ENCODE peak calls at places on chromosomes 2 and 18, in ten cellular contexts. W is RWPE1, L is HFFc6, M is GM12864, O is K562, K is choroid plexus epithelial cell, I is endothelial cell of umbilical vein, B is tibial artery, T is glutamatergic neuron, S is adrenal gland. Q is an unnamed sample.

GRCh38 chr18:6476201-6476600 is 61.5 kb upstream of the L3MBTL4 start:
- DNase-seq in T (no peak), K (no peak), S (no peak), L (no peak), M (no peak), B (no peak), I (no peak), O (no peak), W (no peak), Q (no peak)

GRCh38 chr2:152062130-152063091 is 36.4 kb downstream of the CACNB4 start:
- DNase-seq in S (no peak), L (peak), B (peak), W (peak), I (no peak), M (no peak), K (peak), O (no peak), T (no peak), Q (peak)

GRCh38 chr2:201158111-201158929 is 24.6 kb upstream of the CASP10 start:
- DNase-seq in I (peak), S (peak), B (peak), T (peak), L (peak), M (peak), O (peak), K (peak), W (peak), Q (peak)

GRCh38 chr18:21306368-21306767 is 64.3 kb downstream of the GREB1L start:
- DNase-seq in K (no peak), B (no peak), I (no peak), W (no peak), T (no peak), L (no peak), O (no peak), M (no peak), S (no peak), Q (peak)

GRCh38 chr2:136135924-136136906 is 18.3 kb upstream of the CXCR4 start:
- DNase-seq in S (peak), K (no peak), L (no peak), I (no peak), B (no peak), M (no peak), O (no peak), T (no peak), W (no peak), Q (no peak)

GRCh38 chr2:213834331-213834730 is 550.1 kb downstream of the SPAG16 start:
- DNase-seq in B (no peak), W (peak), K (peak), L (peak), S (no peak), M (no peak), O (no peak), I (peak), T (no peak), Q (peak)

GRCh38 chr18:74465775-74466174 is 8.7 kb upstream of the DIPK1C start:
- DNase-seq in B (no peak), O (no peak), T (no peak), K (no peak), W (no peak), S (no peak), I (no peak), M (no peak), L (no peak), Q (no peak)

GRCh38 chr2:102294802-102295489 is 16.4 kb upstream of the IL1RL1 start:
- DNase-seq in W (peak), I (peak), L (peak), S (no peak), O (no peak), K (peak), T (no peak), B (no peak), M (no peak), Q (peak)

GRCh38 chr2:63737085-63737701 is 104.5 kb upstream of the UGP2 start:
- DNase-seq in S (peak), B (no peak), M (no peak), W (peak), K (no peak), L (no peak), I (peak), T (no peak), O (no peak), Q (no peak)

GRCh38 chr2:206693399-206694137 is 24.6 kb downstream of the DYTN start:
- DNase-seq in M (peak), L (peak), B (no peak), T (no peak), K (peak), I (peak), S (no peak), O (peak), W (peak), Q (peak)

GRCh38 chr2:17422066-17422465 is 96.2 kb downstream of the RAD51AP2 start:
- DNase-seq in W (no peak), O (no peak), T (no peak), K (no peak), L (no peak), S (no peak), I (no peak), B (no peak), M (no peak), Q (no peak)

GRCh38 chr18:76927216-76927725 is 104.9 kb downstream of the ZNF236 start:
- DNase-seq in O (no peak), M (no peak), W (no peak), K (peak), B (no peak), L (no peak), S (no peak), T (no peak), I (no peak), Q (no peak)

GRCh38 chr2:48270209-48270608 is 259.7 kb upstream of the STON1 start:
- DNase-seq in I (no peak), T (no peak), O (no peak), K (no peak), L (no peak), M (no peak), W (no peak), S (no peak), B (no peak), Q (no peak)

GRCh38 chr2:224449212-224450147 is 47.6 kb upstream of the FAM124B start:
- DNase-seq in W (peak), M (no peak), B (no peak), L (no peak), O (no peak), I (peak), K (peak), S (no peak), T (no peak), Q (peak)

GRCh38 chr2:209240204-209240603 is 183.6 kb upstream of the MAP2 start:
- DNase-seq in I (no peak), L (no peak), S (no peak), O (no peak), T (no peak), M (no peak), B (no peak), K (no peak), W (no peak), Q (no peak)

GRCh38 chr2:64626963-64627760 is 26.6 kb downstream of the SERTAD2 start:
- DNase-seq in I (peak), B (no peak), K (no peak), L (no peak), S (peak), M (no peak), T (peak), W (no peak), O (no peak), Q (no peak)

GRCh38 chr2:135066710-135067109 is 14.6 kb downstream of the RAB3GAP1 start:
- DNase-seq in L (peak), B (no peak), O (no peak), S (no peak), K (peak), I (no peak), T (no peak), M (no peak), W (no peak), Q (peak)

GRCh38 chr2:236728916-236729670 is 159.5 kb downstream of the ACKR3 start:
- DNase-seq in W (no peak), S (no peak), B (peak), L (no peak), I (no peak), K (no peak), T (peak), M (no peak), O (no peak), Q (no peak)

GRCh38 chr2:6865346-6866238 is at the start of gene CMPK2:
- DNase-seq in M (no peak), W (peak), K (peak), T (peak), L (no peak), S (peak), I (peak), B (peak), O (peak), Q (peak)
- TF ChIP-seq CTCF in M (peak), W (peak), K (no peak), T (peak), L (no peak), S (peak), I (no peak), B (no peak), O (peak), Q (no peak)

GRCh38 chr2:184125867-184126266 is 472.5 kb upstream of the ZNF804A start:
- DNase-seq in S (no peak), W (no peak), T (no peak), M (no peak), I (no peak), K (peak), L (no peak), O (no peak), B (no peak), Q (no peak)
- TF ChIP-seq CTCF in S (no peak), W (no peak), T (no peak), M (peak), I (no peak), K (no peak), L (no peak), O (no peak), B (no peak), Q (no peak)

GRCh38 chr2:198657520-198658121 is 800.1 kb downstream of the SATB2 start:
- DNase-seq in O (no peak), S (no peak), W (peak), I (peak), M (no peak), B (no peak), K (peak), T (peak), L (no peak), Q (peak)
- TF ChIP-seq CTCF in O (no peak), S (peak), W (peak), I (no peak), M (peak), B (no peak), K (peak), T (peak), L (peak), Q (peak)

DNA sequence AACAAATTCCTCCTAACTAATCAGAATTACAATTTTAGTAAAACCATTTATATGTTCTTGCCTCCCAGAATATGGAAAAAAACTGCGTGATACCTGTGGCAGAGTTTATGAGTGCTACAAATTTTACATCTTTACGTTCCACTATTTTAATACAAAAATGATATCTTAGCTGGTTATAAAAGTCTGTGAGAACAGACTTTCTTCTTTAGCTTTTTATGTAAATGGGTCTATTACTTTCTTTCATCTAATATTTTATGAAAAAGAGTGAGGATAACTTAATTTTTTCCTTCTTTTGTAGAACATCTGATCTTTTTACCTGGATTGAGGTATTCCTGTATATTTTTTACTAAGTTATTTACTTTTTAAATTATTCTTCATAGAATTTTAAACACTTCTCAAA is 22.1 kb upstream of the REG3A start:
- DNase-seq in I (no peak), S (no peak), T (no peak), K (no peak), W (no peak), O (no peak), B (no peak), L (no peak), M (no peak), Q (no peak)
- TF ChIP-seq CTCF in I (no peak), S (no peak), T (no peak), K (no peak), W (no peak), O (no peak), B (no peak), L (no peak), M (no peak), Q (no peak)

GRCh38 chr2:99154643-99155536 is at the start of the genes LIPT1 and TSGA10:
- DNase-seq in L (peak), O (peak), B (peak), I (peak), M (peak), W (peak), T (peak), K (peak), S (peak), Q (peak)
- TF ChIP-seq CTCF in L (peak), O (peak), B (no peak), I (no peak), M (peak), W (no peak), T (no peak), K (peak), S (no peak), Q (peak)

GRCh38 chr2:290090-290722 is 2.3 kb upstream of the ALKAL2 start:
- DNase-seq in L (peak), K (peak), T (peak), M (no peak), S (peak), I (peak), O (peak), B (peak), W (peak), Q (peak)
- TF ChIP-seq CTCF in L (peak), K (peak), T (peak), M (peak), S (peak), I (peak), O (peak), B (peak), W (peak), Q (peak)

DNA sequence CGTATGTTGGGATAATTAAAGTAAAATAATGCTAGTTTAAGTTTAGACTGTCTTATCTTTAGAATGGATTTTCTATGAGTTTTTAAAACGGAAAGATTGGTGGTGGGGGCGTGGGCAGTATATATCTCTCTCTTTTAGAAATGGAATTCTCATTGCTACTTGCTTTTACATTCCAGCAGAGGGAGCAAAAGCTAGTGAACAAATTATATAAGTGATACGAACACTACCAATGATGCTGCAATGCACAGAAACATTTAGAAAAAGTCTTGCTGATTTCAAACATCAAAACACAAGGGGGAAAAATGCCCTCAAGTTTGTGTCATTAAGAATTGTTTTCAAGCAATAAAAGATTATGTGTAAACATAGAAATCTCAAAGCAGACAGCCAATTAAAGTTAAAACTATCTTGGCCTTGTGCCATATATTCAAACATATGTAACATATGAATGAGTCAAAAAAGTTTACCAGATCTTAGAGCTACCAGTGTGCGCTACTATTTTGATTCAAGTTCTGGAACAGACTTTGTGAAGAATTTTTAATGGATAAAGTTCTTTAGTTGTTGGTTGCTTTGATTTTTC is 296.3 kb upstream of the KCNJ3 start:
- DNase-seq in S (no peak), L (no peak), T (no peak), O (no peak), K (peak), B (no peak), M (no peak), I (peak), W (peak), Q (peak)
- TF ChIP-seq CTCF in S (peak), L (peak), T (peak), O (no peak), K (peak), B (no peak), M (peak), I (no peak), W (peak), Q (peak)

GRCh38 chr2:170396799-170397459 is 219.0 kb downstream of the MYO3B start:
- DNase-seq in O (no peak), B (no peak), S (no peak), K (peak), L (peak), I (peak), T (no peak), M (no peak), W (peak), Q (peak)
- TF ChIP-seq CTCF in O (peak), B (no peak), S (peak), K (peak), L (peak), I (no peak), T (no peak), M (peak), W (peak), Q (peak)

DNA sequence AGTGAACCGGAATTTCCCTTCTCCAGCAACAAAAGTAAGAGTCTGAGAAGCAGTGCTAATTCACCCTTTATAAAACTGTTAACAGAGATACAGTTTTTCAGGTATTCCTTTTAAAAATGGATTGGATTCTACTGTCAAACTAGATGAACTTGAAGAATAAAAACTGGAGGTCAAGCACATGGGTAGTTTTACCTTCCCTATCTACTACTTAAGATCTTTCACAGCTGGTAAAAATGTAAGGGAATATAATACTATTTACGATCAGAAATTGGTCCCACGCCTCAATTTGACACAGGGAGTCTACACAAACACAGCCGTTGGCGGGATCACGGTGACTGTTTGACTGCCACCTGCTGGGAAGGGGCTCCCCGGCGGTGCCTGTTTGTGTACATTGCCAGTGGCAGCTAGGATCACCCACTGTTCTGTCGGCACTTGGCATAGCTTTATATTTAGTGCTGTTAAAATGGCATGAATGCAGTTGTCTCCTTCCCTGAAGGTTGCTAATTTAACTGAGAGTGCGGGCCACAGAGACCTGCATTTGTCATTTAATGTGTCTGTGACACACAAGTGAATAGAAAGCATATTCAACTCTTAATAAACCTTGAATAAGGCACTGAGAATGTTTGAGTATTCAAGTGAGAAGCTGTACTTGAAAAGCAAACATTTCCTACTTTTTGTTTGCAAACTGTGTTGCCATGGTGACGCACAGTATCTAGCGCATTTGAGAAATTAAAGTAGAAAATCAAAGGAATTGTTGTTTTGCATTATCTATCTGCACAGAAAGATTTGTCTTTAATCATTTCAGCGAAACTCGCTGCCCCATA is 59.6 kb downstream of the ABCG8 start:
- DNase-seq in B (no peak), O (peak), S (no peak), I (no peak), W (no peak), T (peak), K (peak), M (no peak), L (no peak), Q (no peak)
- TF ChIP-seq CTCF in B (no peak), O (peak), S (no peak), I (no peak), W (no peak), T (no peak), K (peak), M (no peak), L (peak), Q (peak)

GRCh38 chr2:1742680-1743395 is 1.5 kb downstream of the PXDN start:
- DNase-seq in M (no peak), T (peak), I (peak), W (peak), K (peak), B (peak), O (no peak), L (peak), S (peak), Q (peak)
- TF ChIP-seq CTCF in M (no peak), T (no peak), I (peak), W (peak), K (peak), B (peak), O (no peak), L (peak), S (peak), Q (peak)